ENCODE peak calls at places on chromosome 12, in eight cellular contexts. D is GM23248; N is SK-N-SH; J is body of pancreas; S is CD4-positive, alpha-beta T cell; G is A549; F is transverse colon; H is heart left ventricle. W is an unnamed sample.

GRCh38 chr12:28585146-28585545 is 394.9 kb downstream of the CCDC91 start:
- DNase-seq in D (no peak), H (no peak), J (no peak), S (no peak), F (no peak), G (no peak), N (no peak), W (no peak)

GRCh38 chr12:67091204-67091603 is 178.0 kb upstream of the CAND1 start:
- DNase-seq in H (no peak), F (no peak), D (no peak), S (no peak), G (no peak), J (peak; percentile 70), N (no peak), W (peak; percentile 31)

GRCh38 chr12:49296836-49297694 is 2.1 kb downstream of the PRPH start:
- DNase-seq in G (peak; percentile 86), D (peak; percentile 33), S (no peak), H (no peak), F (peak; percentile 63), N (peak; percentile 29), J (peak; percentile 62), W (no peak)

GRCh38 chr12:122029620-122030426 is 8.1 kb downstream of the BCL7A start:
- DNase-seq in G (no peak), N (no peak), D (no peak), F (no peak), S (no peak), H (peak; percentile 39), J (peak; percentile 42), W (peak; percentile 83)

GRCh38 chr12:12788131-12788530 is 2.7 kb downstream of the APOLD1 start:
- DNase-seq in S (no peak), N (no peak), H (no peak), D (peak; percentile 23), F (no peak), G (no peak), J (no peak), W (peak; percentile 23)

GRCh38 chr12:28027947-28028724 is 55.6 kb upstream of the PTHLH start:
- DNase-seq in F (no peak), D (peak; percentile 29), N (no peak), G (no peak), J (no peak), H (no peak), S (no peak), W (no peak)

GRCh38 chr12:75481013-75481705 is 604 bp downstream of the GLIPR1 start:
- DNase-seq in G (no peak), H (no peak), S (no peak), F (no peak), D (peak; percentile 34), N (no peak), J (no peak), W (no peak)

GRCh38 chr12:103882861-103883596 is 42.0 kb upstream of the NT5DC3 start:
- DNase-seq in F (no peak), G (no peak), N (no peak), D (no peak), J (no peak), H (no peak), S (no peak), W (no peak)

GRCh38 chr12:92369643-92370042 is 224.0 kb upstream of the BTG1 start:
- DNase-seq in G (no peak), N (peak; percentile 3), J (no peak), F (no peak), D (peak; percentile 89), S (no peak), H (no peak), W (no peak)

GRCh38 chr12:127728729-127729128 is 538.2 kb upstream of the TMEM132C start:
- DNase-seq in S (no peak), H (no peak), F (no peak), G (no peak), N (no peak), D (no peak), J (no peak), W (no peak)

GRCh38 chr12:54413284-54414190 is 5.5 kb downstream of the ITGA5 start:
- DNase-seq in S (peak; percentile 82), H (peak; percentile 60), G (no peak), N (no peak), J (peak; percentile 43), D (peak; percentile 69), F (peak; percentile 55), W (peak; percentile 49)

GRCh38 chr12:45893240-45893639 is 97.1 kb downstream of the SCAF11 start:
- DNase-seq in J (no peak), H (no peak), D (peak; percentile 38), S (no peak), N (no peak), F (no peak), G (no peak), W (no peak)

GRCh38 chr12:6964605-6965025 is 5.8 kb downstream of the PHB2 start:
- DNase-seq in D (no peak), S (no peak), N (no peak), J (no peak), H (no peak), F (no peak), G (no peak), W (no peak)

GRCh38 chr12:6963741-6964446 is 6.6 kb downstream of the PHB2 start:
- DNase-seq in G (no peak), H (no peak), S (no peak), F (no peak), D (no peak), N (peak; percentile 24), J (peak; percentile 62), W (peak; percentile 43)

GRCh38 chr12:6965026-6965661 is 5.3 kb downstream of the PHB2 start:
- DNase-seq in G (peak; percentile 92), D (peak; percentile 89), J (peak; percentile 94), S (peak; percentile 86), F (peak; percentile 95), N (peak; percentile 89), H (peak; percentile 89), W (peak; percentile 95)

GRCh38 chr12:6966351-6966750 is 4.1 kb downstream of the PHB2 start:
- DNase-seq in S (no peak), F (no peak), H (no peak), N (no peak), J (no peak), D (no peak), G (no peak), W (no peak)

GRCh38 chr12:6965714-6966113 is 4.8 kb downstream of the PHB2 start:
- DNase-seq in G (no peak), H (no peak), N (no peak), F (no peak), D (no peak), S (no peak), J (no peak), W (no peak)
- H3K27ac ChIP-seq in G (peak overlapping the region; percentile 29), H (no peak overlapping the region), N (no peak overlapping the region), F (peak overlapping the region; percentile 95), D (peak overlapping the region; percentile 53), S (peak overlapping the region; percentile 39), J (peak overlapping the region; percentile 99), W (peak overlapping the region; percentile 86)

GRCh38 chr12:101839324-101840283 is 8.8 kb upstream of the GNPTAB start:
- DNase-seq in S (peak; percentile 64), F (peak; percentile 80), D (peak; percentile 64), N (peak; percentile 62), J (peak; percentile 78), H (peak; percentile 62), G (peak; percentile 65), W (peak; percentile 85)
- H3K27ac ChIP-seq in S (no peak overlapping the region), F (no peak overlapping the region), D (no peak overlapping the region), N (no peak overlapping the region), J (no peak overlapping the region), H (no peak overlapping the region), G (no peak overlapping the region), W (no peak overlapping the region)

DNA sequence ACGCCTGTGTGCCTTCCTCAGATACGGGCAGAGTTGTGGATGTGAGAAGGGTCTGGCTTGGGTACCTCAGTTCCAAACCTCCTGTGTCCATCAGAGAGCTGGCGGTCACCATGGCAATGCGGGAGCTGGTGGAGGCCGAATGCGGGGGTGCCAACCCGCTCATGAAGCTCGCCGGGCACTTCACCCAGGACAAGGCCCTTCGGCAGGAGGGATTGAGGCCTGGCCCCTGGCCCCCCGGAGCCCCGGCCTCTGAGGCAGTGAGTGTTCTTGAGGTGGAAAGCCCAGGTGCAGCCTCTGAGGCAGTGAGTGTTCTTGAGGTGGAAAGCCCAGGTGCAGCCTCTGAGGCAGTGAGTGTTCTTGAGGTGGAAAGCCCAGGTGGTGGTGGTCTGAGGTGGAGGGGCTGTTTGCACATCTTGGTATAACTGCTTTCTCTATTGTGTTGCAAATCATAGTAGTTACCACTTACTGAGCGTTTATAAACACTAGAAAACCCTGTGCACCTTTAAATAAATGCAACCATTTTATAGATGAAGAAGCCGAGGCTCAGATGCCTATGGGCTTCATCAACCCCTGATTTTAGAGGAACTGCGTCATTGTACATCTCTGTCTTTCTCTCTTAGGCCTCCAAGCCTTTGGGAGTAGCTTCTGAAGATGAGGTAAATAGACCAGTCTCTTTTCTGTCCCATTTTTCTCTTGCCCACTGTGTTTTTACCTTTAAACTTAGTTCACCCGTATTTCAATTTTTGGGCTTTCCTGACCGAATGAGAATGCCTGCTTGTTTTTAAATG is 976 bp downstream of the PEX5 start:
- DNase-seq in S (no peak), N (no peak), H (peak; percentile 27), D (peak; percentile 74), F (peak; percentile 32), J (no peak), G (peak; percentile 7), W (peak; percentile 42)
- H3K27ac ChIP-seq in S (peak overlapping the region; percentile 64), N (peak overlapping the region; percentile 76), H (peak overlapping the region; percentile 93), D (no peak overlapping the region), F (peak overlapping the region; percentile 84), J (peak overlapping the region; percentile 35), G (peak overlapping the region; percentile 73), W (no peak overlapping the region)

GRCh38 chr12:32445356-32445755 is 46.0 kb downstream of the FGD4 start:
- DNase-seq in S (no peak), G (no peak), F (no peak), J (no peak), D (no peak), H (no peak), N (no peak), W (no peak)

GRCh38 chr12:32448581-32448980 is 49.2 kb downstream of the FGD4 start:
- DNase-seq in N (no peak), G (no peak), J (no peak), D (peak; percentile 28), H (no peak), F (no peak), S (no peak), W (no peak)

GRCh38 chr12:32443491-32443890 is 44.1 kb downstream of the FGD4 start:
- DNase-seq in H (no peak), D (no peak), S (no peak), J (no peak), G (no peak), F (no peak), N (no peak), W (no peak)

GRCh38 chr12:32444895-32445294 is 45.5 kb downstream of the FGD4 start:
- DNase-seq in D (peak; percentile 46), F (no peak), G (no peak), S (no peak), J (peak; percentile 68), N (no peak), H (no peak), W (no peak)

GRCh38 chr12:32446306-32447119 is 47.2 kb downstream of the FGD4 start:
- DNase-seq in F (no peak), N (no peak), G (no peak), D (no peak), H (no peak), S (no peak), J (no peak), W (no peak)
- H3K27ac ChIP-seq in F (no peak overlapping the region), N (no peak overlapping the region), G (peak overlapping the region; percentile 49), D (no peak overlapping the region), H (no peak overlapping the region), S (no peak overlapping the region), J (no peak overlapping the region), W (no peak overlapping the region)

GRCh38 chr12:51922146-51922545 is 14.8 kb downstream of the ACVRL1 start:
- DNase-seq in G (no peak), J (no peak), H (no peak), N (no peak), D (no peak), F (no peak), S (no peak), W (no peak)
- H3K27ac ChIP-seq in G (no peak overlapping the region), J (peak overlapping the region; percentile 2), H (peak overlapping the region; percentile 71), N (no peak overlapping the region), D (peak overlapping the region; percentile 19), F (peak overlapping the region; percentile 73), S (no peak overlapping the region), W (peak overlapping the region; percentile 63)

W was measured in adrenal gland.